ENCODE peak calls at places on chromosomes 11 and 22, in ten cellular contexts. E is ELR; G is HCEC 1CT; Y is stimulated activated CD4-positive, alpha-beta T cell treated with anti-CD3 and anti-CD28 coated beads, TNF-alpha, amount 100 ng/mL, for 24 hours; C is iPS DF 6.9; L is EL; M is iPS-NIHi11; R is left ventricle myocardium superior; P is mucosa of gallbladder; N is activated T-helper 2 cell treated with anti-CD3 and anti-CD28 coated beads, Interferon-gamma antibody, Interleukin-2, Interleukin-4, amounts not matched to agents 10 μg/mL and 5 μg/mL and 100 μg/mL, durations not matched to agents 14 hours and 24 hours and 36 hours. V is an unnamed sample.

GRCh38 chr11:41058138-41058537 is 401.3 kb downstream of the LRRC4C start:
- DNase-seq in Y (no peak), C (no peak), G (no peak), N (no peak), R (no peak), P (no peak), E (no peak), M (no peak), L (no peak), V (no peak)

GRCh38 chr22:50148991-50149721 is 21.4 kb upstream of the PANX2 start:
- DNase-seq in E (peak), G (peak), C (peak), M (peak), Y (peak), N (peak), P (peak), L (peak), R (peak), V (peak)

GRCh38 chr11:36744375-36745168 is 146.5 kb upstream of the RAG2 start:
- DNase-seq in L (peak), C (peak), E (peak), P (peak), G (peak), R (peak), N (peak), Y (peak), M (peak), V (peak)

GRCh38 chr22:43273902-43274484 is 69.2 kb downstream of the SCUBE1 start:
- DNase-seq in R (no peak), E (peak), G (peak), N (peak), Y (no peak), M (peak), L (peak), C (no peak), P (peak), V (peak)

GRCh38 chr22:19983701-19984100 is 32.9 kb downstream of the ARVCF start:
- DNase-seq in E (no peak), N (no peak), P (no peak), M (no peak), L (peak), C (no peak), G (no peak), R (peak), Y (no peak), V (no peak)

GRCh38 chr11:81245791-81246190 is 1487.9 kb downstream of the FAM181B start:
- DNase-seq in M (no peak), E (no peak), C (no peak), P (no peak), Y (no peak), G (no peak), R (no peak), N (no peak), L (no peak), V (no peak)

GRCh38 chr22:43885319-43885671 is 6.5 kb downstream of the PNPLA5 start:
- DNase-seq in P (no peak), M (no peak), N (no peak), L (no peak), G (no peak), Y (no peak), E (no peak), R (no peak), C (no peak), V (no peak)

GRCh38 chr11:69530278-69531070 is 49.0 kb downstream of the LINC01488 start:
- DNase-seq in R (no peak), E (no peak), G (no peak), N (no peak), M (no peak), P (no peak), L (no peak), C (no peak), Y (no peak), V (no peak)

GRCh38 chr11:12173111-12173510 is 62.7 kb downstream of the MICAL2 start:
- DNase-seq in M (no peak), Y (no peak), N (no peak), P (no peak), G (no peak), L (no peak), E (no peak), C (no peak), R (no peak), V (no peak)

GRCh38 chr11:118916842-118917388 is 8.8 kb downstream of the BCL9L start:
- DNase-seq in C (no peak), M (no peak), P (peak), E (peak), L (peak), Y (no peak), N (no peak), R (peak), G (peak), V (peak)

GRCh38 chr11:17138562-17138961 is 61.1 kb upstream of the RPS13 start:
- DNase-seq in L (no peak), R (no peak), G (no peak), C (no peak), N (no peak), Y (no peak), E (no peak), P (no peak), M (no peak), V (no peak)

V was measured in fibroblast of mammary gland.